ENCODE peak calls at places on chromosome 5, in four cellular contexts. A is HuH-7, N is M059J, I is GF-D8. S is an unnamed sample.

GRCh38 chr5:159469496-159470370 is 139.4 kb upstream of the IL12B start:
- DNase-seq in A (no peak), N (peak; percentile 27), I (no peak), S (no peak)

GRCh38 chr5:133746834-133747233 is 134.5 kb upstream of the FSTL4 start:
- DNase-seq in A (no peak), N (no peak), I (no peak), S (no peak)

GRCh38 chr5:14872070-14872989 is 752 bp upstream of the ANKH start:
- DNase-seq in A (no peak), N (peak; percentile 49), I (no peak), S (peak; percentile 81)

GRCh38 chr5:159337291-159337974 is 7.1 kb upstream of the IL12B start:
- DNase-seq in A (no peak), N (peak; percentile 86), I (peak; percentile 62), S (no peak)

GRCh38 chr5:154038241-154038603 is 488 bp downstream of the FAM114A2 start:
- DNase-seq in A (peak; percentile 20), N (peak; percentile 42), I (no peak), S (peak; percentile 43)

GRCh38 chr5:135547590-135548254 is 12.0 kb upstream of the NEUROG1 start:
- DNase-seq in A (no peak), N (no peak), I (no peak), S (no peak)

GRCh38 chr5:111075520-111075919 is 4.0 kb downstream of the TSLP start:
- DNase-seq in A (no peak), N (peak; percentile 75), I (no peak), S (no peak)

GRCh38 chr5:98144710-98145109 is 628.8 kb upstream of the RGMB start:
- DNase-seq in A (no peak), N (no peak), I (no peak), S (no peak)

GRCh38 chr5:57066921-57067914 is 106.6 kb upstream of the GPBP1 start:
- DNase-seq in A (no peak), N (no peak), I (no peak), S (no peak)

GRCh38 chr5:140362311-140362710 is 2.3 kb downstream of the SLC4A9 start:
- DNase-seq in A (no peak), N (no peak), I (no peak), S (no peak)

GRCh38 chr5:172611913-172612312 is 29.1 kb upstream of the NEURL1B start:
- DNase-seq in A (no peak), N (no peak), I (no peak), S (no peak)